ENCODE peak calls at places on chromosome 17, in nine cellular contexts. One of them, this sample, is unnamed.
A peak's percentile ranks its signal among the peaks of the same experiment; 100 is the strongest.

GRCh38 chr17:37605813-37606505 is 3.3 kb downstream of the SYNRG start:
- DNase-seq in GM13976: peak; percentile 21
- DNase-seq in stimulated activated CD4-positive, alpha-beta T cell treated with anti-CD3 and anti-CD28 coated beads, Interleukin-1b, Interleukin-23, amount 100 ng/mL, for 1 hour: no peak
- DNase-seq in lower leg skin: no peak
- DNase-seq in nucleus accumbens: no peak
- DNase-seq in SIG-M5: no peak
- DNase-seq in Right ventricle myocardium superior: no peak
- DNase-seq in neuronal stem cell: no peak
- DNase-seq in C1 segment of cervical spinal cord: no peak
- DNase-seq in this sample: no peak

GRCh38 chr17:69030145-69030544 is 30.6 kb downstream of the ABCA9 start:
- DNase-seq in GM13976: no peak
- DNase-seq in stimulated activated CD4-positive, alpha-beta T cell treated with anti-CD3 and anti-CD28 coated beads, Interleukin-1b, Interleukin-23, amount 100 ng/mL, for 1 hour: no peak
- DNase-seq in lower leg skin: no peak
- DNase-seq in nucleus accumbens: no peak
- DNase-seq in SIG-M5: no peak
- DNase-seq in Right ventricle myocardium superior: no peak
- DNase-seq in neuronal stem cell: no peak
- DNase-seq in C1 segment of cervical spinal cord: no peak
- DNase-seq in this sample: no peak

GRCh38 chr17:42288985-42289862 is 926 bp downstream of the STAT5A start:
- DNase-seq in GM13976: peak; percentile 68
- DNase-seq in stimulated activated CD4-positive, alpha-beta T cell treated with anti-CD3 and anti-CD28 coated beads, Interleukin-1b, Interleukin-23, amount 100 ng/mL, for 1 hour: peak; percentile 50
- DNase-seq in lower leg skin: no peak
- DNase-seq in nucleus accumbens: no peak
- DNase-seq in SIG-M5: no peak
- DNase-seq in Right ventricle myocardium superior: peak; percentile 72
- DNase-seq in neuronal stem cell: no peak
- DNase-seq in C1 segment of cervical spinal cord: no peak
- DNase-seq in this sample: no peak

GRCh38 chr17:17315142-17315821 is 12.1 kb downstream of the NT5M start:
- DNase-seq in GM13976: no peak
- DNase-seq in stimulated activated CD4-positive, alpha-beta T cell treated with anti-CD3 and anti-CD28 coated beads, Interleukin-1b, Interleukin-23, amount 100 ng/mL, for 1 hour: no peak
- DNase-seq in lower leg skin: no peak
- DNase-seq in nucleus accumbens: no peak
- DNase-seq in SIG-M5: no peak
- DNase-seq in Right ventricle myocardium superior: peak; percentile 12
- DNase-seq in neuronal stem cell: no peak
- DNase-seq in C1 segment of cervical spinal cord: no peak
- DNase-seq in this sample: no peak

GRCh38 chr17:79413591-79413990 is 197.3 kb downstream of the RBFOX3 start:
- DNase-seq in GM13976: no peak
- DNase-seq in stimulated activated CD4-positive, alpha-beta T cell treated with anti-CD3 and anti-CD28 coated beads, Interleukin-1b, Interleukin-23, amount 100 ng/mL, for 1 hour: no peak
- DNase-seq in lower leg skin: no peak
- DNase-seq in nucleus accumbens: no peak
- DNase-seq in SIG-M5: no peak
- DNase-seq in Right ventricle myocardium superior: no peak
- DNase-seq in neuronal stem cell: no peak
- DNase-seq in C1 segment of cervical spinal cord: peak; percentile 23
- DNase-seq in this sample: no peak

GRCh38 chr17:78979780-78980623 is at the start of gene LGALS3BP:
- DNase-seq in GM13976: peak; percentile 51
- DNase-seq in stimulated activated CD4-positive, alpha-beta T cell treated with anti-CD3 and anti-CD28 coated beads, Interleukin-1b, Interleukin-23, amount 100 ng/mL, for 1 hour: no peak
- DNase-seq in lower leg skin: no peak
- DNase-seq in nucleus accumbens: peak; percentile 64
- DNase-seq in SIG-M5: no peak
- DNase-seq in Right ventricle myocardium superior: peak; percentile 86
- DNase-seq in neuronal stem cell: peak; percentile 20
- DNase-seq in C1 segment of cervical spinal cord: peak; percentile 58
- DNase-seq in this sample: no peak

GRCh38 chr17:71910002-71910401 is 210.8 kb upstream of the SOX9 start:
- DNase-seq in GM13976: no peak
- DNase-seq in stimulated activated CD4-positive, alpha-beta T cell treated with anti-CD3 and anti-CD28 coated beads, Interleukin-1b, Interleukin-23, amount 100 ng/mL, for 1 hour: no peak
- DNase-seq in lower leg skin: no peak
- DNase-seq in nucleus accumbens: no peak
- DNase-seq in SIG-M5: no peak
- DNase-seq in Right ventricle myocardium superior: no peak
- DNase-seq in neuronal stem cell: no peak
- DNase-seq in C1 segment of cervical spinal cord: no peak
- DNase-seq in this sample: no peak

GRCh38 chr17:50425682-50426471 is at the start of gene ACSF2:
- DNase-seq in GM13976: peak; percentile 93
- DNase-seq in stimulated activated CD4-positive, alpha-beta T cell treated with anti-CD3 and anti-CD28 coated beads, Interleukin-1b, Interleukin-23, amount 100 ng/mL, for 1 hour: peak; percentile 50
- DNase-seq in lower leg skin: peak; percentile 74
- DNase-seq in nucleus accumbens: no peak
- DNase-seq in SIG-M5: no peak
- DNase-seq in Right ventricle myocardium superior: peak; percentile 85
- DNase-seq in neuronal stem cell: peak; percentile 21
- DNase-seq in C1 segment of cervical spinal cord: peak; percentile 19
- DNase-seq in this sample: peak; percentile 93

GRCh38 chr17:39208893-39209292 is 8.8 kb downstream of the RPL19 start:
- DNase-seq in GM13976: no peak
- DNase-seq in stimulated activated CD4-positive, alpha-beta T cell treated with anti-CD3 and anti-CD28 coated beads, Interleukin-1b, Interleukin-23, amount 100 ng/mL, for 1 hour: no peak
- DNase-seq in lower leg skin: peak; percentile 42
- DNase-seq in nucleus accumbens: no peak
- DNase-seq in SIG-M5: no peak
- DNase-seq in Right ventricle myocardium superior: peak; percentile 61
- DNase-seq in neuronal stem cell: no peak
- DNase-seq in C1 segment of cervical spinal cord: no peak
- DNase-seq in this sample: no peak

GRCh38 chr17:10067446-10068143 is 130.8 kb downstream of the GAS7 start:
- DNase-seq in GM13976: no peak
- DNase-seq in stimulated activated CD4-positive, alpha-beta T cell treated with anti-CD3 and anti-CD28 coated beads, Interleukin-1b, Interleukin-23, amount 100 ng/mL, for 1 hour: no peak
- DNase-seq in lower leg skin: no peak
- DNase-seq in nucleus accumbens: no peak
- DNase-seq in SIG-M5: no peak
- DNase-seq in Right ventricle myocardium superior: no peak
- DNase-seq in neuronal stem cell: no peak
- DNase-seq in C1 segment of cervical spinal cord: no peak
- DNase-seq in this sample: no peak

GRCh38 chr17:39963826-39964225 is 1.0 kb downstream of the GSDMA start:
- DNase-seq in GM13976: no peak
- DNase-seq in stimulated activated CD4-positive, alpha-beta T cell treated with anti-CD3 and anti-CD28 coated beads, Interleukin-1b, Interleukin-23, amount 100 ng/mL, for 1 hour: no peak
- DNase-seq in lower leg skin: no peak
- DNase-seq in nucleus accumbens: no peak
- DNase-seq in SIG-M5: no peak
- DNase-seq in Right ventricle myocardium superior: no peak
- DNase-seq in neuronal stem cell: no peak
- DNase-seq in C1 segment of cervical spinal cord: no peak
- DNase-seq in this sample: no peak

GRCh38 chr17:62824290-62825135 is 16.4 kb upstream of the MARCHF10 start:
- DNase-seq in GM13976: no peak
- DNase-seq in stimulated activated CD4-positive, alpha-beta T cell treated with anti-CD3 and anti-CD28 coated beads, Interleukin-1b, Interleukin-23, amount 100 ng/mL, for 1 hour: no peak
- DNase-seq in lower leg skin: no peak
- DNase-seq in nucleus accumbens: no peak
- DNase-seq in SIG-M5: no peak
- DNase-seq in Right ventricle myocardium superior: no peak
- DNase-seq in neuronal stem cell: peak; percentile 61
- DNase-seq in C1 segment of cervical spinal cord: no peak
- DNase-seq in this sample: peak; percentile 45

GRCh38 chr17:75604034-75604695 is 16.6 kb downstream of the MYO15B start:
- DNase-seq in GM13976: no peak
- DNase-seq in stimulated activated CD4-positive, alpha-beta T cell treated with anti-CD3 and anti-CD28 coated beads, Interleukin-1b, Interleukin-23, amount 100 ng/mL, for 1 hour: no peak
- DNase-seq in lower leg skin: peak; percentile 68
- DNase-seq in nucleus accumbens: no peak
- DNase-seq in SIG-M5: no peak
- DNase-seq in Right ventricle myocardium superior: no peak
- DNase-seq in neuronal stem cell: no peak
- DNase-seq in C1 segment of cervical spinal cord: no peak
- DNase-seq in this sample: no peak